ENCODE peak calls at places on chromosomes 5 and 9, in four cellular contexts. One of them, this sample, is unnamed.

GRCh38 chr5:102583663-102584062 is 84.9 kb upstream of the SLCO6A1 start:
- DNase-seq in myocyte: peak; percentile 52
- DNase-seq in substantia nigra: no peak
- DNase-seq in GM23338: peak; percentile 15
- DNase-seq in this sample: no peak

GRCh38 chr5:33118761-33119415 is 321.9 kb upstream of the TARS1 start:
- DNase-seq in myocyte: no peak
- DNase-seq in substantia nigra: no peak
- DNase-seq in GM23338: no peak
- DNase-seq in this sample: no peak

GRCh38 chr5:67774796-67775195 is 440.8 kb upstream of the PIK3R1 start:
- DNase-seq in myocyte: no peak
- DNase-seq in GM23338: no peak
- DNase-seq in substantia nigra: no peak
- DNase-seq in this sample: no peak

GRCh38 chr5:132883261-132883834 is 9.9 kb downstream of the LEAP2 start:
- DNase-seq in GM23338: peak; percentile 67
- DNase-seq in substantia nigra: peak; percentile 29
- DNase-seq in myocyte: peak; percentile 71
- DNase-seq in this sample: no peak

GRCh38 chr9:133058550-133059320 is 3.0 kb upstream of the CEL start:
- DNase-seq in GM23338: no peak
- DNase-seq in myocyte: no peak
- DNase-seq in substantia nigra: no peak
- DNase-seq in this sample: no peak

GRCh38 chr9:104227108-104227507 is 133.0 kb downstream of the SMC2 start:
- DNase-seq in substantia nigra: no peak
- DNase-seq in GM23338: no peak
- DNase-seq in myocyte: no peak
- DNase-seq in this sample: no peak

GRCh38 chr5:113246371-113246870 is 188.4 kb downstream of the TSSK1B start:
- DNase-seq in myocyte: peak; percentile 71
- DNase-seq in GM23338: peak; percentile 29
- DNase-seq in substantia nigra: no peak
- DNase-seq in this sample: no peak

GRCh38 chr5:1804001-1804690 is 2.9 kb downstream of the NDUFS6 start:
- DNase-seq in GM23338: no peak
- DNase-seq in substantia nigra: no peak
- DNase-seq in myocyte: no peak
- DNase-seq in this sample: no peak

GRCh38 chr5:92283521-92283920 is 900.4 kb upstream of the ARRDC3 start:
- DNase-seq in GM23338: no peak
- DNase-seq in substantia nigra: no peak
- DNase-seq in myocyte: no peak
- DNase-seq in this sample: no peak

GRCh38 chr5:72347801-72348305 is 27.7 kb downstream of the PTCD2 start:
- DNase-seq in substantia nigra: no peak
- DNase-seq in GM23338: no peak
- DNase-seq in myocyte: no peak
- DNase-seq in this sample: no peak

GRCh38 chr5:157370967-157371366 is 89.0 kb upstream of the NIPAL4 start:
- DNase-seq in myocyte: no peak
- DNase-seq in GM23338: peak; percentile 55
- DNase-seq in substantia nigra: no peak
- DNase-seq in this sample: no peak

GRCh38 chr5:25393321-25393720 is 748.5 kb upstream of the CDH10 start:
- DNase-seq in GM23338: no peak
- DNase-seq in myocyte: no peak
- DNase-seq in substantia nigra: no peak
- DNase-seq in this sample: no peak

GRCh38 chr5:113122053-113122452 is 145.5 kb downstream of the DCP2 start:
- DNase-seq in substantia nigra: no peak
- DNase-seq in GM23338: no peak
- DNase-seq in myocyte: no peak
- DNase-seq in this sample: no peak

GRCh38 chr5:125058185-125058826 is 311.9 kb upstream of the ZNF608 start:
- DNase-seq in substantia nigra: no peak
- DNase-seq in myocyte: peak; percentile 48
- DNase-seq in GM23338: no peak
- DNase-seq in this sample: no peak

GRCh38 chr5:96114736-96115466 is 153.2 kb upstream of the ELL2 start:
- DNase-seq in myocyte: no peak
- DNase-seq in GM23338: no peak
- DNase-seq in substantia nigra: no peak
- DNase-seq in this sample: no peak

GRCh38 chr5:139905401-139905800 is 109.8 kb downstream of the PSD2 start:
- DNase-seq in GM23338: no peak
- DNase-seq in myocyte: no peak
- DNase-seq in substantia nigra: no peak
- DNase-seq in this sample: peak; percentile 18

GRCh38 chr5:157665467-157666085 is 5.8 kb upstream of the C5orf52 start:
- DNase-seq in GM23338: no peak
- DNase-seq in myocyte: peak; percentile 55
- DNase-seq in substantia nigra: no peak
- DNase-seq in this sample: no peak

GRCh38 chr5:154779105-154779504 is 23.9 kb downstream of the LARP1 start:
- DNase-seq in myocyte: peak; percentile 79
- DNase-seq in GM23338: no peak
- DNase-seq in substantia nigra: no peak
- DNase-seq in this sample: peak; percentile 72

GRCh38 chr5:141692919-141693848 is 11.2 kb upstream of the ARAP3 start:
- DNase-seq in substantia nigra: no peak
- DNase-seq in GM23338: peak; percentile 33
- DNase-seq in myocyte: no peak
- DNase-seq in this sample: no peak

GRCh38 chr5:89457411-89458329 is 574.7 kb upstream of the MEF2C start:
- DNase-seq in GM23338: no peak
- DNase-seq in myocyte: peak; percentile 98
- DNase-seq in substantia nigra: no peak
- DNase-seq in this sample: no peak

GRCh38 chr9:114169029-114169939 is 13.9 kb downstream of the COL27A1 start:
- DNase-seq in GM23338: no peak
- DNase-seq in substantia nigra: no peak
- DNase-seq in myocyte: no peak
- DNase-seq in this sample: peak; percentile 42

GRCh38 chr9:124805186-124805585 is 28.3 kb downstream of the OLFML2A start:
- DNase-seq in GM23338: no peak
- DNase-seq in myocyte: peak; percentile 96
- DNase-seq in substantia nigra: no peak
- DNase-seq in this sample: no peak

GRCh38 chr5:158387499-158387898 is 528.6 kb upstream of the CLINT1 start:
- DNase-seq in GM23338: no peak
- DNase-seq in myocyte: no peak
- DNase-seq in substantia nigra: no peak
- DNase-seq in this sample: no peak

GRCh38 chr5:74543162-74543995 is 97.1 kb downstream of the ENC1 start:
- DNase-seq in myocyte: peak; percentile 88
- DNase-seq in GM23338: peak; percentile 84
- DNase-seq in substantia nigra: no peak
- DNase-seq in this sample: no peak

GRCh38 chr9:85534340-85534739 is 207.4 kb downstream of the AGTPBP1 start:
- DNase-seq in myocyte: no peak
- DNase-seq in substantia nigra: no peak
- DNase-seq in GM23338: no peak
- DNase-seq in this sample: no peak

GRCh38 chr5:80967500-80968181 is 7.5 kb downstream of the RASGRF2 start:
- DNase-seq in myocyte: peak; percentile 44
- DNase-seq in GM23338: no peak
- DNase-seq in substantia nigra: no peak
- DNase-seq in this sample: peak; percentile 51

GRCh38 chr9:122810306-122810946 is 10.5 kb downstream of the OR1K1 start:
- DNase-seq in substantia nigra: no peak
- DNase-seq in GM23338: peak; percentile 91
- DNase-seq in myocyte: peak; percentile 88
- DNase-seq in this sample: peak; percentile 91

GRCh38 chr9:124110307-124110915 is 98.8 kb downstream of the LHX2 start:
- DNase-seq in myocyte: peak; percentile 84
- DNase-seq in GM23338: peak; percentile 88
- DNase-seq in substantia nigra: no peak
- DNase-seq in this sample: peak; percentile 17

GRCh38 chr9:88950341-88951141 is 40.7 kb upstream of the S1PR3 start:
- DNase-seq in myocyte: no peak
- DNase-seq in GM23338: no peak
- DNase-seq in substantia nigra: no peak
- DNase-seq in this sample: no peak